ENCODE peak calls at places on chromosomes 7 and 10, in four cellular contexts. Z, C, V and M are unnamed samples.

GRCh38 chr7:149063481-149063880 is 27.0 kb downstream of the ZNF786 start:
- DNase-seq in Z (no peak), C (no peak), V (no peak), M (no peak)

GRCh38 chr10:11009471-11010308 is 8.0 kb upstream of the CELF2 start:
- DNase-seq in Z (no peak), C (no peak), V (no peak), M (no peak)

GRCh38 chr10:103193107-103193819 is at the start of gene NT5C2:
- DNase-seq in Z (peak; percentile 92), C (peak; percentile 82), V (peak; percentile 55), M (peak; percentile 26)

GRCh38 chr7:7795736-7796135 is 77.3 kb upstream of the RPA3 start:
- DNase-seq in Z (no peak), C (no peak), V (no peak), M (no peak)

GRCh38 chr10:12587408-12587807 is 238.1 kb downstream of the CAMK1D start:
- DNase-seq in Z (no peak), C (no peak), V (peak; percentile 26), M (peak; percentile 51)

GRCh38 chr10:133183646-133184378 is 23.8 kb downstream of the KNDC1 start:
- DNase-seq in Z (no peak), C (no peak), V (no peak), M (no peak)

GRCh38 chr10:104735036-104735435 is 93.9 kb downstream of the SORCS3 start:
- DNase-seq in Z (peak; percentile 70), C (no peak), V (no peak), M (peak; percentile 33)

GRCh38 chr7:40572810-40573470 is 438.1 kb downstream of the SUGCT start:
- DNase-seq in Z (no peak), C (no peak), V (no peak), M (no peak)

GRCh38 chr10:73843254-73843653 is 31.1 kb downstream of the CAMK2G start:
- DNase-seq in Z (no peak), C (no peak), V (no peak), M (no peak)

GRCh38 chr10:68007356-68007755 is 67.7 kb downstream of the HERC4 start:
- DNase-seq in Z (no peak), C (no peak), V (no peak), M (no peak)

GRCh38 chr10:90652519-90652918 is 205.3 kb downstream of the HTR7 start:
- DNase-seq in Z (no peak), C (no peak), V (no peak), M (no peak)

GRCh38 chr7:44065431-44066110 is at the start of gene PGAM2:
- DNase-seq in Z (peak; percentile 92), C (peak; percentile 24), V (peak; percentile 13), M (peak; percentile 31)